ENCODE peak calls at places on chromosomes 4 and X, in ten cellular contexts. E is nephron progenitor cell; W is H4; C is mucosa of descending colon; N is stimulated activated CD8-positive, alpha-beta memory T cell treated with anti-CD3 and anti-CD28 coated beads, Interleukin-12 subunit alpha, Interleukin-12 subunit beta, amount 100 ng/mL, for 4 hours; Z is GM12878; X is AG20443; J is T-helper 1 cell; M is activated naive CD8-positive, alpha-beta T cell treated with anti-CD3 and anti-CD28 coated beads, Interleukin-2, amount 50 U/mL, for 24 hours; S is cardiac muscle cell. Y is an unnamed sample.

GRCh38 chr4:117400039-117400835 is 314.9 kb upstream of the TRAM1L1 start:
- DNase-seq in J (no peak), C (no peak), S (peak), Z (no peak), W (peak), E (no peak), X (no peak), M (no peak), N (no peak), Y (no peak)

GRCh38 chrX:39519213-39519544 is 578.6 kb downstream of the BCOR start:
- DNase-seq in Z (no peak), W (no peak), S (peak), E (no peak), M (no peak), C (no peak), N (no peak), X (peak), J (no peak), Y (no peak)

GRCh38 chr4:73944061-73944875 is 37.6 kb downstream of the PF4 start:
- DNase-seq in M (no peak), Z (no peak), X (peak), W (no peak), E (peak), N (no peak), S (peak), C (peak), J (no peak), Y (no peak)

GRCh38 chr4:71237626-71238025 is 101.2 kb upstream of the SLC4A4 start:
- DNase-seq in X (no peak), Z (no peak), J (no peak), C (no peak), S (no peak), E (no peak), M (no peak), N (no peak), W (no peak), Y (no peak)

GRCh38 chr4:2302387-2303119 is 40.6 kb upstream of the MXD4 start:
- DNase-seq in W (no peak), E (no peak), S (no peak), C (no peak), M (no peak), Z (no peak), N (no peak), J (no peak), X (no peak), Y (no peak)

GRCh38 chrX:153662266-153662665 is 11.3 kb downstream of the PNCK start:
- DNase-seq in J (peak), N (no peak), X (no peak), S (peak), M (peak), E (peak), C (peak), Z (no peak), W (no peak), Y (no peak)

GRCh38 chr4:72641611-72642010 is 72.6 kb upstream of the ADAMTS3 start:
- DNase-seq in E (no peak), W (no peak), C (no peak), M (no peak), X (no peak), Z (no peak), N (no peak), S (peak), J (no peak), Y (no peak)

GRCh38 chrX:9205599-9206223 is 171.8 kb upstream of the FAM9B start:
- DNase-seq in M (no peak), E (no peak), C (no peak), N (no peak), J (no peak), S (no peak), X (no peak), Z (no peak), W (no peak), Y (no peak)

GRCh38 chr4:85808864-85809263 is 333.9 kb downstream of the ARHGAP24 start:
- DNase-seq in E (no peak), Z (no peak), S (no peak), W (no peak), N (no peak), J (no peak), X (no peak), C (no peak), M (no peak), Y (no peak)

GRCh38 chr4:26746742-26747351 is 113.8 kb upstream of the STIM2 start:
- DNase-seq in M (peak), J (no peak), S (no peak), W (no peak), N (no peak), E (no peak), Z (peak), X (no peak), C (no peak), Y (no peak)

GRCh38 chrX:19593684-19594083 is 78.4 kb upstream of the MAP3K15 start:
- DNase-seq in W (peak), E (no peak), J (no peak), M (peak), N (no peak), Z (no peak), X (peak), C (no peak), S (peak), Y (peak)

GRCh38 chrX:81412428-81412827 is 210.5 kb downstream of the SH3BGRL start:
- DNase-seq in W (no peak), E (no peak), C (no peak), J (no peak), Z (no peak), S (no peak), M (no peak), N (no peak), X (no peak), Y (no peak)

GRCh38 chr4:98688416-98689290 is 30.2 kb upstream of the TSPAN5 start:
- DNase-seq in Z (no peak), X (peak), M (no peak), C (no peak), J (no peak), W (peak), N (no peak), E (no peak), S (peak), Y (peak)

Y was measured in dermis microvascular lymphatic vessel endothelial cell.